ENCODE peak calls at places on chromosomes 4 and X, in seven cellular contexts. H, T, Q, X, I, U and Y are unnamed samples. For H3K36me3, the result is how much of the 10 kb centered on the place peaks cover.

GRCh38 chrX:139739138-139739537 is 31.2 kb upstream of the MCF2 start:
- DNase-seq in H (no peak), T (no peak), Q (peak), X (peak), I (no peak), U (no peak), Y (no peak)

GRCh38 chrX:39896951-39897740 is 200.6 kb downstream of the BCOR start:
- DNase-seq in H (peak), T (peak), Q (peak), X (no peak), I (no peak), U (peak), Y (no peak)

GRCh38 chrX:39149761-39150160 is 348.5 kb downstream of the MID1IP1 start:
- DNase-seq in H (peak), T (peak), Q (peak), X (no peak), I (peak), U (peak), Y (peak)

GRCh38 chr4:1379351-1379781 is 26.9 kb downstream of the NKX1-1 start:
- DNase-seq in H (peak), T (no peak), Q (no peak), X (no peak), I (no peak), U (no peak), Y (no peak)

GRCh38 chrX:96182366-96182765 is 502.3 kb upstream of the DIAPH2 start:
- DNase-seq in H (no peak), T (no peak), Q (peak), X (peak), I (no peak), U (peak), Y (no peak)

GRCh38 chr4:186118582-186118981 is 14.1 kb downstream of the FAM149A start:
- DNase-seq in H (no peak), T (no peak), Q (no peak), X (no peak), I (no peak), U (no peak), Y (no peak)

GRCh38 chr4:1973661-1974060 is 35.1 kb downstream of the NELFA start:
- DNase-seq in H (peak), T (no peak), Q (no peak), X (no peak), I (no peak), U (no peak), Y (no peak)

GRCh38 chrX:13085533-13085932 is 41.1 kb upstream of the FAM9C start:
- DNase-seq in H (no peak), T (no peak), Q (no peak), X (no peak), I (no peak), U (no peak), Y (no peak)

GRCh38 chr4:82988323-82988832 is 22.2 kb downstream of the LIN54 start:
- DNase-seq in H (no peak), T (no peak), Q (peak), X (no peak), I (no peak), U (no peak), Y (no peak)

GRCh38 chr4:81786063-81786763 is 314.5 kb upstream of the RASGEF1B start:
- DNase-seq in H (no peak), T (no peak), Q (peak), X (peak), I (no peak), U (no peak), Y (peak)

GRCh38 chr4:89836031-89836777 is 757 bp downstream of the SNCA start:
- DNase-seq in H (no peak), T (no peak), Q (no peak), X (no peak), I (no peak), U (peak), Y (no peak)

GRCh38 chrX:30060718-30061117 is 154.6 kb upstream of the MAGEB2 start:
- DNase-seq in H (no peak), T (no peak), Q (peak), X (no peak), I (no peak), U (peak), Y (no peak)

GRCh38 chr4:79578613-79579012 is 170.6 kb upstream of the GK2 start:
- DNase-seq in H (no peak), T (no peak), Q (no peak), X (no peak), I (no peak), U (no peak), Y (no peak)

GRCh38 chrX:120753413-120754251 is 122.0 kb downstream of the CT47B1 start:
- DNase-seq in H (no peak), T (no peak), Q (no peak), X (no peak), I (no peak), U (no peak), Y (no peak)

GRCh38 chr4:142379277-142380051 is 466.6 kb downstream of the INPP4B start:
- DNase-seq in H (no peak), T (no peak), Q (peak), X (no peak), I (no peak), U (no peak), Y (no peak)

DNA sequence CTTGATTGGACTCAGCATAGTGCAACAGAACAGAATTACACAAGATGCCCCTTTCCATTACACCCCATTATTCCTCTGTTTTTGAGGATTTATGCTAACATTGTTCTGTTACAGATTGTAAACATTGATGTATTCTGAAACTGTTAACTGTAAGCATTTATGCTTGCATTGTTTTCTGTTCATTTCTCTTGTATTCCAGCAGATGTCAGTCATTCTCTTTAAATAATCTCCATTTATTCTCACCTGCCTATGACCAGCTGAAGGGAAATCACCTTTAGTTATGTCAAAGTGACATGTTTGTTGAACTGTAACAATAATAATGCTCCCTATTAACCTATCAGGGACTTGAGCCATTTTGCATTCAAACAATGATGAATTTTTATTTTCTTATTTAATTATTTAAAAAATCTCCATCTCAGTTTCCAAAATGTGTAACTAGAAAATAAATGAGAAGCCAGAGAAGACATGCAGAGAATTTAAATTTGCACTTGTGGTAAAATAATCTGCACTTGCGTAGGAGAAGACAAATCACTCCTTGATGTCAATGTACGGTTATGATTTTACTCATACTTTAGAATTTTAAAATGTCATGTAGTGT is 58.0 kb downstream of the SPCS3 start:
- DNase-seq in H (no peak), T (no peak), Q (peak), X (peak), I (no peak), U (no peak), Y (peak)
- H3K27ac ChIP-seq in H (no peak), T (no peak), Q (no peak), X (no peak), I (no peak), U (no peak), Y (no peak)

GRCh38 chr4:20778896-20779295 is 78.6 kb downstream of the PACRGL start:
- DNase-seq in H (no peak), T (no peak), Q (no peak), X (no peak), I (no peak), U (no peak), Y (no peak)
- H3K36me3 ChIP-seq in H (under half), T (under half), Q (under half), X (under half), I (under half), U (under half), Y (under half)

GRCh38 chr4:76987153-76987562 is 37.6 kb downstream of the SEPTIN11 start:
- DNase-seq in H (no peak), T (no peak), Q (peak), X (no peak), I (peak), U (no peak), Y (no peak)

GRCh38 chr4:76989391-76990061 is 40.0 kb downstream of the SEPTIN11 start:
- DNase-seq in H (no peak), T (no peak), Q (no peak), X (no peak), I (no peak), U (no peak), Y (peak)

GRCh38 chr4:76990288-76991080 is 40.9 kb downstream of the SEPTIN11 start:
- DNase-seq in H (no peak), T (no peak), Q (peak), X (no peak), I (no peak), U (no peak), Y (no peak)

GRCh38 chr4:76984788-76985211 is 35.2 kb downstream of the SEPTIN11 start:
- DNase-seq in H (peak), T (peak), Q (peak), X (peak), I (no peak), U (peak), Y (peak)

DNA sequence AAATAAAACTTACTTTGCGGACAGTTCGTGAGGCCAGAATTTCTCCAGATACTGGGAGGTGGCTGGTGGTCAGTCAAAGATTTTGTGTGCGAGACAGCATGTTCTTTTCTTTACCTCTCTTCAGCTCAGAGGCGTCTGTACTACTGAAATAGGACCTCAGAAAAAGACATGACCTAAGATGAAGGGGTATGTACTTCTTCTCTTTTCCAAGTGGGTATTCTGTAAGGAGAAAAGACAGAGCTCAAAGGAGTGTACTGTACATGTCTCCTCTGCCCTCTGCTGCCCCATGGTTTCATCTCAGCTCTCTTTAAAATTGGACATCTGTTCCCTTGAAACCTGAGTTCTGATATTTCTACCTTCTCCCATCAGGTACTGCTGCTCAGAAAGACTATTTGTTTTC is 38.1 kb downstream of the SEPTIN11 start:
- DNase-seq in H (no peak), T (no peak), Q (no peak), X (no peak), I (no peak), U (no peak), Y (no peak)
- H3K4me3 ChIP-seq in H (no peak), T (no peak), Q (peak), X (peak), I (no peak), U (no peak), Y (no peak)

GRCh38 chrX:154539077-154539476 is 7.6 kb downstream of the G6PD start:
- DNase-seq in H (no peak), T (no peak), Q (no peak), X (no peak), I (no peak), U (no peak), Y (no peak)

GRCh38 chrX:154531626-154532025 is 15.0 kb downstream of the G6PD start:
- DNase-seq in H (peak), T (no peak), Q (no peak), X (no peak), I (no peak), U (no peak), Y (no peak)

GRCh38 chrX:154532690-154533089 is 14.0 kb downstream of the G6PD start:
- DNase-seq in H (no peak), T (no peak), Q (no peak), X (no peak), I (no peak), U (no peak), Y (no peak)

GRCh38 chrX:154535892-154536291 is 10.8 kb downstream of the G6PD start:
- DNase-seq in H (no peak), T (no peak), Q (no peak), X (no peak), I (no peak), U (no peak), Y (no peak)

DNA sequence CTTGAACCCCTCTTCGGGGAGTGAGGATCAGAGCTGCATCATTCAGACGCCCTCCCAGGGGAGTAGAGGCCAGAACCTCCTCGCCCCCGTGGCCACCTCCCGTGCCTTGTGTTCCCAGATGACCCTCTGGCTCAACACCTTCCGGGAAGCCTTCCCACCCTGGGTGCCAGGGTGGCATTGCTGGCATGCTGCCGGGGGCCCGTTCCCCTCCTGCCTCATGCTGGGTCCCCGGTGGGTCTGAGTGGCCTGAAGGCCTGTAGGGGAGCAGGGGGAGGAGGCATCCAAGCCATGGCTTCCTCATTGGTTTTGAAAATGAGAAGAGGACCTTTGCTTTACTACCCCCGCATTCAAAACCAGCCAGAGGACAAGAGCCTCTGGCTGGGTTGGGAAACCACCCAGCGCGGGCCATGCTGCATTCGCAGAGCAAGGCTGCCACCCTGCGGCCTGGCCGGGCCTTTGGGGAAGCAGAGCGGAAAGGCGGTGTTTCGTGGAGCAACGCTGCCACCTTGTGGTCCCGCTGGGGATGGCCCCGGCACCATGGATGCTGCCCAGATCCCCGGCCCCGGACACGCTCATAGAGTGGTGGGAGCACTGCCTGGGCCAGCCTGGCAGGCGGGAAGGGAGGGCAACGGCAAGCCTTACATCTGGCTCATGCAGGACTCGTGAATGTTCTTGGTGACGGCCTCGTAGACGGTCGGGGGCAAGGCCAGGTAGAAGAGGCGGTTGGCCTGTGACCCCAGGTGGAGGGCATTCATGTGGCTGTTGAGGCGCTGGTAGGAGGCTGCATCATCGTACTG is 11.9 kb downstream of the G6PD start:
- DNase-seq in H (peak), T (peak), Q (peak), X (peak), I (peak), U (peak), Y (peak)
- H3K27ac ChIP-seq in H (peak), T (peak), Q (peak), X (no peak), I (no peak), U (no peak), Y (no peak)

GRCh38 chr4:17619416-17620105 is 5.1 kb downstream of the MED28 start:
- DNase-seq in H (no peak), T (no peak), Q (peak), X (no peak), I (no peak), U (no peak), Y (no peak)

GRCh38 chr4:17613761-17614415 is 553 bp upstream of the MED28 start:
- DNase-seq in H (no peak), T (no peak), Q (peak), X (peak), I (no peak), U (peak), Y (no peak)

GRCh38 chr4:17614416-17615299 is at the start of gene MED28:
- DNase-seq in H (peak), T (peak), Q (peak), X (peak), I (peak), U (peak), Y (peak)

GRCh38 chr4:17618926-17619325 is 4.5 kb downstream of the MED28 start:
- DNase-seq in H (no peak), T (no peak), Q (no peak), X (no peak), I (no peak), U (no peak), Y (no peak)

GRCh38 chr4:17616283-17616682 is 1.8 kb downstream of the MED28 start:
- DNase-seq in H (no peak), T (no peak), Q (no peak), X (no peak), I (no peak), U (no peak), Y (no peak)
- H3K36me3 ChIP-seq in H (under half), T (under half), Q (under half), X (under half), I (under half), U (under half), Y (under half)

DNA sequence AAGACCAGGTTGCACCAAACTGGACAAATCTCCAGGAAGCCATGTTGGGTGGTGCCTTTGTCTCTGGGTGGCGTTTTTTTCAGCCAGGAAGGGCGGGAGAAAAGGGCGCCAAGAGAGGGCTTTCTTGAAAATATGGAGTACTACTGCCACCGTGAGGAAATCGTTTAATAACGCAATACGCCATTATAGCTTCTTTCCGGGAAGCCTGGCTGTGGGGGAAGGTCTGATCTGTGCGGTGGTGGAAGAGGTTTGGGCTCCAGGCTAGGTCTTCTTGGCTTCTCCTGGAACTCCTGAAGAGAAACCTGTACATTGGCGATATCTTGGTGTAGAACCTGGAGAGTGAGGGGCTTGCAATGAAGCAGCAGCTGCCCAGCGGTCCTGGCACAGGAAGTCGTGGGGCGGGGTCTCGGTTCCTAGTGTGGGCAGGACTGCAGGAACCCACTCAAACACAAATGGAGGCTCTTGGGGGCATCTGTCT is 202.7 kb downstream of the OR13H1 start:
- DNase-seq in H (no peak), T (peak), Q (no peak), X (peak), I (peak), U (no peak), Y (no peak)
- H3K4me3 ChIP-seq in H (no peak), T (no peak), Q (peak), X (peak), I (no peak), U (no peak), Y (peak)

GRCh38 chr4:36241771-36242170 is 2.5 kb downstream of the ARAP2 start:
- DNase-seq in H (no peak), T (no peak), Q (peak), X (peak), I (no peak), U (no peak), Y (peak)

GRCh38 chr4:36237366-36238353 is 6.7 kb downstream of the ARAP2 start:
- DNase-seq in H (no peak), T (no peak), Q (no peak), X (no peak), I (no peak), U (no peak), Y (no peak)

GRCh38 chr4:36244257-36245084 is at the start of gene ARAP2:
- DNase-seq in H (peak), T (peak), Q (peak), X (peak), I (peak), U (peak), Y (peak)

GRCh38 chr4:36242629-36243354 is 1.5 kb downstream of the ARAP2 start:
- DNase-seq in H (no peak), T (no peak), Q (peak), X (no peak), I (no peak), U (no peak), Y (peak)

DNA sequence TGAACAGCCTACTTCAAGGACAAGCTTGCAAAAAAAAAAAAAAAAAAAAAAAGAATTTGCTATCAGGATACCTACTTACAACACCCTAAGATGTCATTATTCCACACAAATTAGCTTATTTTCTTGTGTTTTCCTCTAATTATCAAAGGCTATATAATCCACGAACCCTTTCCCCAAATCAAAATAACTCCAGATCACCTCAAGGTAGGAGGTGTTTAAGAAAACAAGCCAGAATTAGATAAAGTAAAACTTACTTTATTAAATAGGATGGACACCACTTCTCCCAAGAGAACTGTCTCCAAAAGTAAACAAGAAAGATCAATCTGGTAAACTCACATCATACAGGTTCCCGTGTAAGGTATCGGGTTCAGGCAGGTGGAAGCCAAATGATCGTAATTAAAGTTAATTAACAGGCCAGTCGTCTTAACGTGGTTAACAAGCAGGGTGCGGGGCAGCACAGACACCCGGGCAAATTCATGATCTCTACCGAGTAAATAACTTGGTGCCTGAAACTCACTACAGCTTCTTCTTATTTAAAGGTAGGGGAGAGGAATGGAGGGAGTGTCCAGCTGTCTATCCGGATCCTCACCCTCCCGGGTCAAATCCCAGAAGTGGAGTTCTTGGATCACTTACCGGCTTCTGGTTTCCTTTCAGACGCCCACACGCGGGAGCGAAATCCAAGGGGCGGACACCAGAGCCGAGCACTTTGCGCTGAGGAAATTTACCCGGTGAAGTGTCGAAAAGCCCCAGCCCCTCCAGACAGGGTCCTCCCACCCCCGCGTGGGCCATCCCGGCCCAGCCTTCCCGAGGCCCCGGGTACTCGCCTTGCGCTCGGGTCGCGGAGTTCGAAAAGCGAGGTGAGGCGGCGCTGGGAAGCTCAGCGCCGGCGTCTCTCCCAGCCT is 708 bp downstream of the ARAP2 start:
- DNase-seq in H (peak), T (peak), Q (peak), X (peak), I (peak), U (no peak), Y (peak)
- H3K27ac ChIP-seq in H (no peak), T (peak), Q (no peak), X (peak), I (peak), U (no peak), Y (peak)

DNA sequence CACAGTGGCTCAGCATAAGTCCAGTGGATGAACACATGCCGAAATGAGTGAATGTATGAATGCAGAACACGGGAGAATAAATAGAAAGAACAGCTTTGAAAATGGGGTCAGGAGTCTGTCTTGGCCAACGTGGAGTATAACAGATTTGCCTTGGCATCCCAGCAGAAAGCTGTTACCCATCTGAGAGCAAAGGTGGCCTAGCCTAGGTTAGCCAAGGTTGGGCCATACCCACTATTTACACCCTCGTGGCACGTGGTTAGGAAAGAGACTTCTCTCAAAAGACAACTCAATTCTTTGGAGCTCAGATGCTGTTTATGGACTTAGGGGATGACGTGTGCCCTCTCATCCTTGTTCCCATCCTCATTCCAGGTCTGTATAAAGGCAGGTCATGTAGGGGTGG is 127.3 kb downstream of the NSUN7 start:
- DNase-seq in H (no peak), T (no peak), Q (no peak), X (no peak), I (no peak), U (no peak), Y (no peak)
- H3K36me3 ChIP-seq in H (under half), T (under half), Q (under half), X (under half), I (under half), U (under half), Y (under half)